ENCODE peak calls at places on chromosomes 12 and 14, in ten cellular contexts. I is A549; X is T follicular helper cell; W is EL; A is OCI-M1; J is GOT3; Q is nephron progenitor cell; K is AG08395; B is activated T-cell treated with anti-CD3 and anti-CD28 coated beads, Interleukin-2, amount 50 U/mL, for 72 hours; S is activated CD4-positive, alpha-beta T cell treated with anti-CD3 and anti-CD28 coated beads, Interleukin-2, amount 10 ng/mL, durations not matched to agents 7 days and 5 days. H is an unnamed sample.

GRCh38 chr14:54771411-54772027 is 131.1 kb downstream of the GCH1 start:
- DNase-seq in B (no peak), X (no peak), S (no peak), W (no peak), A (no peak), Q (no peak), K (no peak), I (no peak), J (no peak), H (no peak)

GRCh38 chr12:118164798-118165486 is 29.0 kb downstream of the PEBP1 start:
- DNase-seq in I (peak), J (no peak), B (peak), S (peak), K (peak), A (peak), X (no peak), W (peak), Q (peak), H (no peak)

GRCh38 chr14:69769623-69770022 is 2.7 kb downstream of the SRSF5 start:
- DNase-seq in K (no peak), Q (no peak), W (no peak), X (no peak), S (no peak), B (no peak), I (no peak), A (no peak), J (no peak), H (no peak)

GRCh38 chr14:104358528-104359300 is 220.3 kb downstream of the KIF26A start:
- DNase-seq in W (no peak), J (no peak), X (no peak), B (no peak), K (no peak), S (no peak), Q (no peak), A (no peak), I (no peak), H (no peak)

GRCh38 chr14:83419420-83419819 is 1885.8 kb upstream of the SEL1L start:
- DNase-seq in I (no peak), S (no peak), J (no peak), W (no peak), K (no peak), X (no peak), A (no peak), B (no peak), Q (no peak), H (peak)

GRCh38 chr14:77593501-77593911 is 22.9 kb downstream of the SPTLC2 start:
- DNase-seq in Q (no peak), W (peak), A (peak), I (no peak), B (no peak), J (no peak), K (peak), X (no peak), S (no peak), H (no peak)

GRCh38 chr12:50296554-50296953 is 13.2 kb upstream of the LIMA1 start:
- DNase-seq in I (no peak), A (no peak), B (no peak), K (no peak), Q (no peak), J (no peak), X (no peak), W (no peak), S (no peak), H (no peak)

GRCh38 chr14:100802766-100803693 is 22.9 kb upstream of the MEG3 start:
- DNase-seq in W (no peak), X (no peak), A (no peak), J (no peak), B (no peak), I (no peak), K (no peak), Q (no peak), S (no peak), H (no peak)

GRCh38 chr12:2540535-2540941 is 254.2 kb upstream of the FKBP4 start:
- DNase-seq in K (no peak), A (no peak), I (no peak), B (no peak), Q (peak), X (no peak), S (no peak), J (no peak), W (no peak), H (no peak)

GRCh38 chr12:30320561-30320960 is 375.1 kb downstream of the IPO8 start:
- DNase-seq in A (no peak), S (no peak), J (no peak), B (no peak), X (no peak), Q (no peak), I (no peak), W (no peak), K (no peak), H (no peak)

GRCh38 chr12:124862768-124863408 is 776 bp downstream of the SCARB1 start:
- DNase-seq in W (peak), K (no peak), J (no peak), X (no peak), Q (no peak), S (peak), A (peak), I (no peak), B (peak), H (peak)

GRCh38 chr12:52496054-52496453 is 3.0 kb upstream of the KRT6A start:
- DNase-seq in X (no peak), B (no peak), W (no peak), S (no peak), K (no peak), Q (no peak), I (no peak), A (no peak), J (no peak), H (peak)

GRCh38 chr12:54304187-54304810 is 3.5 kb upstream of the NFE2 start:
- DNase-seq in J (no peak), I (peak), S (no peak), W (peak), A (peak), X (no peak), K (peak), Q (no peak), B (no peak), H (no peak)

GRCh38 chr14:30243805-30244204 is 315.2 kb upstream of the G2E3 start:
- DNase-seq in B (no peak), A (no peak), W (peak), Q (no peak), K (peak), S (no peak), J (no peak), X (no peak), I (no peak), H (no peak)

GRCh38 chr12:104682790-104683279 is 226.1 kb downstream of the CHST11 start:
- DNase-seq in J (no peak), K (no peak), Q (no peak), X (peak), A (no peak), I (no peak), W (no peak), B (peak), S (peak), H (no peak)

GRCh38 chr12:111455448-111456320 is 50.0 kb downstream of the SH2B3 start:
- DNase-seq in K (peak), Q (no peak), X (no peak), W (peak), J (no peak), I (no peak), S (no peak), B (no peak), A (no peak), H (no peak)

GRCh38 chr12:69007166-69007857 is 74.3 kb upstream of the CPM start:
- DNase-seq in S (no peak), J (no peak), A (peak), K (peak), Q (no peak), B (no peak), W (peak), X (no peak), I (peak), H (peak)

H was measured in NCI-H748 treated with DMSO at 0.1 percent for 48 hours.